ENCODE peak calls at places on chromosomes 13 and 19, in four cellular contexts. One of them, this sample, is unnamed.

GRCh38 chr19:31282346-31282745 is 66.9 kb downstream of the TSHZ3 start:
- DNase-seq in suprapubic skin: no peak
- DNase-seq in body of pancreas: no peak
- DNase-seq in fibroblast of mammary gland: no peak
- DNase-seq in this sample: no peak

GRCh38 chr19:42252365-42253244 is 2.3 kb downstream of the ERF start:
- DNase-seq in body of pancreas: peak; percentile 60
- DNase-seq in suprapubic skin: no peak
- DNase-seq in fibroblast of mammary gland: peak; percentile 71
- DNase-seq in this sample: peak; percentile 66

GRCh38 chr19:35716735-35716984 is 1.1 kb upstream of the KMT2B start:
- DNase-seq in suprapubic skin: no peak
- DNase-seq in body of pancreas: no peak
- DNase-seq in fibroblast of mammary gland: no peak
- DNase-seq in this sample: no peak

GRCh38 chr13:28423010-28423409 is 71.9 kb downstream of the FLT1 start:
- DNase-seq in suprapubic skin: no peak
- DNase-seq in body of pancreas: peak; percentile 7
- DNase-seq in fibroblast of mammary gland: no peak
- DNase-seq in this sample: no peak

GRCh38 chr13:48505597-48506091 is 27.2 kb downstream of the RCBTB2 start:
- DNase-seq in fibroblast of mammary gland: no peak
- DNase-seq in suprapubic skin: no peak
- DNase-seq in body of pancreas: peak; percentile 10
- DNase-seq in this sample: no peak

GRCh38 chr19:44050740-44051653 is 839 bp upstream of the ZNF223 start:
- DNase-seq in body of pancreas: peak; percentile 41
- DNase-seq in suprapubic skin: no peak
- DNase-seq in fibroblast of mammary gland: no peak
- DNase-seq in this sample: peak; percentile 8

GRCh38 chr13:42153371-42153770 is 104.9 kb downstream of the DGKH start:
- DNase-seq in fibroblast of mammary gland: no peak
- DNase-seq in body of pancreas: no peak
- DNase-seq in suprapubic skin: no peak
- DNase-seq in this sample: peak; percentile 31

GRCh38 chr13:49403966-49404365 is 39.9 kb downstream of the CAB39L start:
- DNase-seq in suprapubic skin: no peak
- DNase-seq in fibroblast of mammary gland: no peak
- DNase-seq in body of pancreas: no peak
- DNase-seq in this sample: no peak

GRCh38 chr19:42324655-42325307 is 654 bp upstream of the MEGF8 start:
- DNase-seq in suprapubic skin: no peak
- DNase-seq in fibroblast of mammary gland: no peak
- DNase-seq in body of pancreas: no peak
- DNase-seq in this sample: no peak

GRCh38 chr13:112102243-112102642 is 35.3 kb downstream of the SOX1 start:
- DNase-seq in fibroblast of mammary gland: no peak
- DNase-seq in suprapubic skin: no peak
- DNase-seq in body of pancreas: no peak
- DNase-seq in this sample: no peak

GRCh38 chr13:22235950-22236290 is 565.0 kb downstream of the FGF9 start:
- DNase-seq in body of pancreas: no peak
- DNase-seq in suprapubic skin: no peak
- DNase-seq in fibroblast of mammary gland: no peak
- DNase-seq in this sample: no peak
- H3K4me3 ChIP-seq in body of pancreas: no peak overlapping the region
- H3K4me3 ChIP-seq in suprapubic skin: no peak overlapping the region
- H3K4me3 ChIP-seq in fibroblast of mammary gland: no peak overlapping the region
- H3K4me3 ChIP-seq in this sample: no peak overlapping the region

GRCh38 chr13:24007979-24008620 is 110.8 kb upstream of the C1QTNF9B start:
- DNase-seq in body of pancreas: no peak
- DNase-seq in fibroblast of mammary gland: no peak
- DNase-seq in suprapubic skin: no peak
- DNase-seq in this sample: no peak

GRCh38 chr13:24012648-24013047 is 115.3 kb upstream of the C1QTNF9B start:
- DNase-seq in fibroblast of mammary gland: no peak
- DNase-seq in body of pancreas: no peak
- DNase-seq in suprapubic skin: no peak
- DNase-seq in this sample: no peak

GRCh38 chr13:24008679-24009078 is 111.4 kb upstream of the C1QTNF9B start:
- DNase-seq in fibroblast of mammary gland: peak; percentile 49
- DNase-seq in body of pancreas: no peak
- DNase-seq in suprapubic skin: no peak
- DNase-seq in this sample: no peak

GRCh38 chr13:24013189-24013588 is 115.9 kb upstream of the C1QTNF9B start:
- DNase-seq in suprapubic skin: no peak
- DNase-seq in fibroblast of mammary gland: no peak
- DNase-seq in body of pancreas: no peak
- DNase-seq in this sample: no peak

DNA sequence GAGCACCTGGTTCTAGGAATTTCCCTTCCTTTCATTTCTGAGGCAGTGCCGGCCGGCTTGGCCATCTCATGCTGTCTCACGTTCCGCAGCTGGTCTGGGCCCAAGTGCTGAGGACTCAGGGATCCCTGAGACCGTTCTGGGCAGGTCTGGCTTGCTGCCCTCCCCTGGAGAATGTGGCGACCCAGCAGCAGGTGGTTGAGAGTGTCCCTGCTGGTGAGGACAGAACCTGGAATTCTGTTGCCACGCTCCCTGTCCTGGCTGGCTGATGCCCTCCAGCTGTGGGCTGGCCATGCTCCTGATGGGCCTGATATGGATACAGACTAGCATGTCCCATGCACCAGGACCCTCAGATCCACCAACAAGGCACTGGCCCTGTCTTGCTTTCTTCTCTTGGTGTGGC is 114.0 kb upstream of the C1QTNF9B start:
- DNase-seq in fibroblast of mammary gland: no peak
- DNase-seq in body of pancreas: no peak
- DNase-seq in suprapubic skin: no peak
- DNase-seq in this sample: no peak
- TF ChIP-seq CTCF in fibroblast of mammary gland: no peak
- TF ChIP-seq CTCF in body of pancreas: peak; percentile 11
- TF ChIP-seq CTCF in suprapubic skin: no peak
- TF ChIP-seq CTCF in this sample: no peak

DNA sequence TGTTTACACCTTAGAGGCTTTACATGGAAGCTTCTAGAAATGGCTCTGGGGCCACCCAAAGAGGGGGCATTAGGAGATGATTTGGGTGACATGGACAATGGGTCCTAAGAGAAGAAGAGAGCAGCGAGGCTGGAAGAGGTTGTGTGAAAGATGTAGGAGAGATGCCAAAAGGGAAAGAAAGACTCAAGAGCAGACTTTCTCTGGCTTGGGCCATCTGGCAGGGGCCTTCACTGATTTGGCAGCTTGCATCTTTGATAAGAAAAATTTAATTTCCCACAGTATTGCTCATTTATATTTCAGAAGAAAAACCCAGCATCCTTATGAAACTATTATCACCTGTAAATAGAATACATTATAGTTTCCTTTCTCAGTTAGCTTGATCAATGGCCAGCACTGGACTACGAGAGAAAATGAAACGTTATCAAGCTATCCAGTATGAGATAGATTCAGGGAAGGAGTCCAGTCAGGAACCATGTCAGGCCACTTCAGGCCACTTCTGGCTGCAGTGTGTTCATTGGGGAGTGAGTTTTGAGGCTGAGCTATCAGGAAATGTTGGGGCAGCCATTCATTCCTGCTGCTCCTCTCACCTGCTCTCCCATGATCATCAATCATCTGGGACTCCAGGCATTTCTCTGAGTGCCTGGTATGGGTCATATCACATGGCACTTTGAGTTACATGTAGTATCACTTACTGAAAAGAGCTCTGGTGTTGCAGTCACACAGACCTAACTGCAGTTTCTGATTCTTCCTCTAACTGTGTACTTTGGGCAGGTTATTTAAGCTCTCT is 10.3 kb downstream of the SCEL start:
- DNase-seq in suprapubic skin: no peak
- DNase-seq in fibroblast of mammary gland: no peak
- DNase-seq in body of pancreas: no peak
- DNase-seq in this sample: no peak
- H3K4me3 ChIP-seq in suprapubic skin: no peak overlapping the region
- H3K4me3 ChIP-seq in fibroblast of mammary gland: no peak overlapping the region
- H3K4me3 ChIP-seq in body of pancreas: no peak overlapping the region
- H3K4me3 ChIP-seq in this sample: no peak overlapping the region

GRCh38 chr19:2283835-2284507 is 2.0 kb upstream of the PEAK3 start:
- DNase-seq in suprapubic skin: no peak
- DNase-seq in body of pancreas: no peak
- DNase-seq in fibroblast of mammary gland: no peak
- DNase-seq in this sample: no peak
- TF ChIP-seq CTCF in suprapubic skin: no peak
- TF ChIP-seq CTCF in body of pancreas: no peak
- TF ChIP-seq CTCF in fibroblast of mammary gland: no peak
- TF ChIP-seq CTCF in this sample: no peak

GRCh38 chr19:47693903-47694302 is 19.3 kb upstream of the EHD2 start:
- DNase-seq in fibroblast of mammary gland: no peak
- DNase-seq in suprapubic skin: no peak
- DNase-seq in body of pancreas: no peak
- DNase-seq in this sample: no peak
- H3K4me3 ChIP-seq in fibroblast of mammary gland: no peak overlapping the region
- H3K4me3 ChIP-seq in suprapubic skin: no peak overlapping the region
- H3K4me3 ChIP-seq in body of pancreas: no peak overlapping the region
- H3K4me3 ChIP-seq in this sample: no peak overlapping the region

GRCh38 chr13:74101436-74101835 is 32.8 kb downstream of the KLF12 start:
- DNase-seq in fibroblast of mammary gland: no peak
- DNase-seq in body of pancreas: no peak
- DNase-seq in suprapubic skin: no peak
- DNase-seq in this sample: no peak
- TF ChIP-seq CTCF in fibroblast of mammary gland: no peak
- TF ChIP-seq CTCF in body of pancreas: no peak
- TF ChIP-seq CTCF in suprapubic skin: no peak
- TF ChIP-seq CTCF in this sample: no peak

GRCh38 chr19:11195169-11195568 is 2.2 kb downstream of the KANK2 start:
- DNase-seq in suprapubic skin: no peak
- DNase-seq in fibroblast of mammary gland: no peak
- DNase-seq in body of pancreas: no peak
- DNase-seq in this sample: peak; percentile 46
- H3K4me3 ChIP-seq in suprapubic skin: peak overlapping the region; percentile 79
- H3K4me3 ChIP-seq in fibroblast of mammary gland: peak overlapping the region; percentile 45
- H3K4me3 ChIP-seq in body of pancreas: no peak overlapping the region
- H3K4me3 ChIP-seq in this sample: peak overlapping the region; percentile 51